ENCODE peak calls at places on chromosomes 4 and X, in eight cellular contexts. One of them, this sample, is unnamed.

GRCh38 chr4:14383652-14384051 is 618.6 kb upstream of the CPEB2 start:
- DNase-seq in activated CD8-positive, alpha-beta T cell treated with anti-CD3 and anti-CD28 coated beads, Interleukin-2, amount 10 ng/mL, durations not matched to agents 7 days and 5 days: no peak
- DNase-seq in cardiac muscle cell: no peak
- DNase-seq in thoracic aorta: no peak
- DNase-seq in stimulated activated CD8-positive, alpha-beta memory T cell treated with anti-CD3 and anti-CD28 coated beads, Interleukin-12 subunit alpha, Interleukin-12 subunit beta, amount 100 ng/mL, for 1 hour: no peak
- DNase-seq in astrocyte: no peak
- DNase-seq in immature natural killer cell: peak; percentile 15
- DNase-seq in NCI-H2081: no peak
- DNase-seq in this sample: no peak

GRCh38 chr4:118732591-118733330 is 47.6 kb downstream of the METTL14 start:
- DNase-seq in activated CD8-positive, alpha-beta T cell treated with anti-CD3 and anti-CD28 coated beads, Interleukin-2, amount 10 ng/mL, durations not matched to agents 7 days and 5 days: no peak
- DNase-seq in cardiac muscle cell: no peak
- DNase-seq in thoracic aorta: no peak
- DNase-seq in stimulated activated CD8-positive, alpha-beta memory T cell treated with anti-CD3 and anti-CD28 coated beads, Interleukin-12 subunit alpha, Interleukin-12 subunit beta, amount 100 ng/mL, for 1 hour: no peak
- DNase-seq in astrocyte: peak; percentile 49
- DNase-seq in immature natural killer cell: no peak
- DNase-seq in NCI-H2081: no peak
- DNase-seq in this sample: no peak

GRCh38 chrX:109393859-109394258 is 88.0 kb downstream of the GUCY2F start:
- DNase-seq in activated CD8-positive, alpha-beta T cell treated with anti-CD3 and anti-CD28 coated beads, Interleukin-2, amount 10 ng/mL, durations not matched to agents 7 days and 5 days: no peak
- DNase-seq in cardiac muscle cell: no peak
- DNase-seq in thoracic aorta: no peak
- DNase-seq in stimulated activated CD8-positive, alpha-beta memory T cell treated with anti-CD3 and anti-CD28 coated beads, Interleukin-12 subunit alpha, Interleukin-12 subunit beta, amount 100 ng/mL, for 1 hour: no peak
- DNase-seq in astrocyte: no peak
- DNase-seq in immature natural killer cell: no peak
- DNase-seq in NCI-H2081: no peak
- DNase-seq in this sample: no peak

GRCh38 chr4:16537926-16538325 is 311.7 kb upstream of the TAPT1 start:
- DNase-seq in activated CD8-positive, alpha-beta T cell treated with anti-CD3 and anti-CD28 coated beads, Interleukin-2, amount 10 ng/mL, durations not matched to agents 7 days and 5 days: no peak
- DNase-seq in cardiac muscle cell: no peak
- DNase-seq in thoracic aorta: no peak
- DNase-seq in stimulated activated CD8-positive, alpha-beta memory T cell treated with anti-CD3 and anti-CD28 coated beads, Interleukin-12 subunit alpha, Interleukin-12 subunit beta, amount 100 ng/mL, for 1 hour: no peak
- DNase-seq in astrocyte: no peak
- DNase-seq in immature natural killer cell: no peak
- DNase-seq in NCI-H2081: no peak
- DNase-seq in this sample: no peak

GRCh38 chrX:131792356-131792749 is 230.7 kb upstream of the STK26 start:
- DNase-seq in activated CD8-positive, alpha-beta T cell treated with anti-CD3 and anti-CD28 coated beads, Interleukin-2, amount 10 ng/mL, durations not matched to agents 7 days and 5 days: no peak
- DNase-seq in cardiac muscle cell: no peak
- DNase-seq in thoracic aorta: no peak
- DNase-seq in stimulated activated CD8-positive, alpha-beta memory T cell treated with anti-CD3 and anti-CD28 coated beads, Interleukin-12 subunit alpha, Interleukin-12 subunit beta, amount 100 ng/mL, for 1 hour: no peak
- DNase-seq in astrocyte: peak; percentile 75
- DNase-seq in immature natural killer cell: peak; percentile 87
- DNase-seq in NCI-H2081: peak; percentile 72
- DNase-seq in this sample: peak; percentile 87

GRCh38 chrX:118216488-118216887 is 99.9 kb upstream of the KLHL13 start:
- DNase-seq in activated CD8-positive, alpha-beta T cell treated with anti-CD3 and anti-CD28 coated beads, Interleukin-2, amount 10 ng/mL, durations not matched to agents 7 days and 5 days: no peak
- DNase-seq in cardiac muscle cell: peak; percentile 2
- DNase-seq in thoracic aorta: no peak
- DNase-seq in stimulated activated CD8-positive, alpha-beta memory T cell treated with anti-CD3 and anti-CD28 coated beads, Interleukin-12 subunit alpha, Interleukin-12 subunit beta, amount 100 ng/mL, for 1 hour: no peak
- DNase-seq in astrocyte: no peak
- DNase-seq in immature natural killer cell: no peak
- DNase-seq in NCI-H2081: peak; percentile 99
- DNase-seq in this sample: peak; percentile 83

GRCh38 chrX:112851161-112851779 is 10.6 kb upstream of the AMOT start:
- DNase-seq in activated CD8-positive, alpha-beta T cell treated with anti-CD3 and anti-CD28 coated beads, Interleukin-2, amount 10 ng/mL, durations not matched to agents 7 days and 5 days: peak; percentile 21
- DNase-seq in cardiac muscle cell: no peak
- DNase-seq in thoracic aorta: no peak
- DNase-seq in stimulated activated CD8-positive, alpha-beta memory T cell treated with anti-CD3 and anti-CD28 coated beads, Interleukin-12 subunit alpha, Interleukin-12 subunit beta, amount 100 ng/mL, for 1 hour: no peak
- DNase-seq in astrocyte: no peak
- DNase-seq in immature natural killer cell: peak; percentile 43
- DNase-seq in NCI-H2081: peak; percentile 21
- DNase-seq in this sample: no peak

GRCh38 chr4:53514509-53514908 is 76.8 kb downstream of the LNX1 start:
- DNase-seq in activated CD8-positive, alpha-beta T cell treated with anti-CD3 and anti-CD28 coated beads, Interleukin-2, amount 10 ng/mL, durations not matched to agents 7 days and 5 days: no peak
- DNase-seq in cardiac muscle cell: no peak
- DNase-seq in thoracic aorta: no peak
- DNase-seq in stimulated activated CD8-positive, alpha-beta memory T cell treated with anti-CD3 and anti-CD28 coated beads, Interleukin-12 subunit alpha, Interleukin-12 subunit beta, amount 100 ng/mL, for 1 hour: no peak
- DNase-seq in astrocyte: no peak
- DNase-seq in immature natural killer cell: no peak
- DNase-seq in NCI-H2081: no peak
- DNase-seq in this sample: no peak

GRCh38 chr4:94298725-94299252 is 43.8 kb downstream of the HPGDS start:
- DNase-seq in activated CD8-positive, alpha-beta T cell treated with anti-CD3 and anti-CD28 coated beads, Interleukin-2, amount 10 ng/mL, durations not matched to agents 7 days and 5 days: no peak
- DNase-seq in cardiac muscle cell: no peak
- DNase-seq in thoracic aorta: no peak
- DNase-seq in stimulated activated CD8-positive, alpha-beta memory T cell treated with anti-CD3 and anti-CD28 coated beads, Interleukin-12 subunit alpha, Interleukin-12 subunit beta, amount 100 ng/mL, for 1 hour: no peak
- DNase-seq in astrocyte: no peak
- DNase-seq in immature natural killer cell: no peak
- DNase-seq in NCI-H2081: no peak
- DNase-seq in this sample: no peak

GRCh38 chrX:18537068-18537467 is 111.7 kb downstream of the CDKL5 start:
- DNase-seq in activated CD8-positive, alpha-beta T cell treated with anti-CD3 and anti-CD28 coated beads, Interleukin-2, amount 10 ng/mL, durations not matched to agents 7 days and 5 days: no peak
- DNase-seq in cardiac muscle cell: no peak
- DNase-seq in thoracic aorta: no peak
- DNase-seq in stimulated activated CD8-positive, alpha-beta memory T cell treated with anti-CD3 and anti-CD28 coated beads, Interleukin-12 subunit alpha, Interleukin-12 subunit beta, amount 100 ng/mL, for 1 hour: no peak
- DNase-seq in astrocyte: no peak
- DNase-seq in immature natural killer cell: no peak
- DNase-seq in NCI-H2081: no peak
- DNase-seq in this sample: no peak

GRCh38 chr4:126431049-126431448 is 1116.3 kb downstream of the FAT4 start:
- DNase-seq in activated CD8-positive, alpha-beta T cell treated with anti-CD3 and anti-CD28 coated beads, Interleukin-2, amount 10 ng/mL, durations not matched to agents 7 days and 5 days: no peak
- DNase-seq in cardiac muscle cell: no peak
- DNase-seq in thoracic aorta: no peak
- DNase-seq in stimulated activated CD8-positive, alpha-beta memory T cell treated with anti-CD3 and anti-CD28 coated beads, Interleukin-12 subunit alpha, Interleukin-12 subunit beta, amount 100 ng/mL, for 1 hour: no peak
- DNase-seq in astrocyte: no peak
- DNase-seq in immature natural killer cell: no peak
- DNase-seq in NCI-H2081: no peak
- DNase-seq in this sample: no peak

GRCh38 chrX:15675490-15675921 is 10.9 kb upstream of the CLTRN start:
- DNase-seq in activated CD8-positive, alpha-beta T cell treated with anti-CD3 and anti-CD28 coated beads, Interleukin-2, amount 10 ng/mL, durations not matched to agents 7 days and 5 days: peak; percentile 81
- DNase-seq in cardiac muscle cell: peak; percentile 79
- DNase-seq in thoracic aorta: peak; percentile 27
- DNase-seq in stimulated activated CD8-positive, alpha-beta memory T cell treated with anti-CD3 and anti-CD28 coated beads, Interleukin-12 subunit alpha, Interleukin-12 subunit beta, amount 100 ng/mL, for 1 hour: peak; percentile 64
- DNase-seq in astrocyte: no peak
- DNase-seq in immature natural killer cell: no peak
- DNase-seq in NCI-H2081: peak; percentile 85
- DNase-seq in this sample: peak; percentile 64

GRCh38 chrX:47644557-47645091 is 5.7 kb downstream of the ELK1 start:
- DNase-seq in activated CD8-positive, alpha-beta T cell treated with anti-CD3 and anti-CD28 coated beads, Interleukin-2, amount 10 ng/mL, durations not matched to agents 7 days and 5 days: no peak
- DNase-seq in cardiac muscle cell: peak; percentile 61
- DNase-seq in thoracic aorta: no peak
- DNase-seq in stimulated activated CD8-positive, alpha-beta memory T cell treated with anti-CD3 and anti-CD28 coated beads, Interleukin-12 subunit alpha, Interleukin-12 subunit beta, amount 100 ng/mL, for 1 hour: no peak
- DNase-seq in astrocyte: no peak
- DNase-seq in immature natural killer cell: no peak
- DNase-seq in NCI-H2081: no peak
- DNase-seq in this sample: no peak

GRCh38 chrX:1102786-1103185 is 109.7 kb downstream of the CRLF2 start:
- DNase-seq in activated CD8-positive, alpha-beta T cell treated with anti-CD3 and anti-CD28 coated beads, Interleukin-2, amount 10 ng/mL, durations not matched to agents 7 days and 5 days: no peak
- DNase-seq in cardiac muscle cell: no peak
- DNase-seq in thoracic aorta: no peak
- DNase-seq in stimulated activated CD8-positive, alpha-beta memory T cell treated with anti-CD3 and anti-CD28 coated beads, Interleukin-12 subunit alpha, Interleukin-12 subunit beta, amount 100 ng/mL, for 1 hour: no peak
- DNase-seq in astrocyte: no peak
- DNase-seq in immature natural killer cell: no peak
- DNase-seq in NCI-H2081: no peak
- DNase-seq in this sample: no peak

GRCh38 chr4:18954538-18954937 is 933.0 kb upstream of the LCORL start:
- DNase-seq in activated CD8-positive, alpha-beta T cell treated with anti-CD3 and anti-CD28 coated beads, Interleukin-2, amount 10 ng/mL, durations not matched to agents 7 days and 5 days: no peak
- DNase-seq in cardiac muscle cell: no peak
- DNase-seq in thoracic aorta: no peak
- DNase-seq in stimulated activated CD8-positive, alpha-beta memory T cell treated with anti-CD3 and anti-CD28 coated beads, Interleukin-12 subunit alpha, Interleukin-12 subunit beta, amount 100 ng/mL, for 1 hour: no peak
- DNase-seq in astrocyte: no peak
- DNase-seq in immature natural killer cell: no peak
- DNase-seq in NCI-H2081: no peak
- DNase-seq in this sample: no peak

GRCh38 chr4:122914292-122914904 is 8.0 kb downstream of the NUDT6 start:
- DNase-seq in activated CD8-positive, alpha-beta T cell treated with anti-CD3 and anti-CD28 coated beads, Interleukin-2, amount 10 ng/mL, durations not matched to agents 7 days and 5 days: no peak
- DNase-seq in cardiac muscle cell: no peak
- DNase-seq in thoracic aorta: no peak
- DNase-seq in stimulated activated CD8-positive, alpha-beta memory T cell treated with anti-CD3 and anti-CD28 coated beads, Interleukin-12 subunit alpha, Interleukin-12 subunit beta, amount 100 ng/mL, for 1 hour: no peak
- DNase-seq in astrocyte: no peak
- DNase-seq in immature natural killer cell: no peak
- DNase-seq in NCI-H2081: peak; percentile 27
- DNase-seq in this sample: no peak

GRCh38 chr4:28469886-28470285 is 1609.2 kb downstream of the STIM2 start:
- DNase-seq in activated CD8-positive, alpha-beta T cell treated with anti-CD3 and anti-CD28 coated beads, Interleukin-2, amount 10 ng/mL, durations not matched to agents 7 days and 5 days: no peak
- DNase-seq in cardiac muscle cell: no peak
- DNase-seq in thoracic aorta: no peak
- DNase-seq in stimulated activated CD8-positive, alpha-beta memory T cell treated with anti-CD3 and anti-CD28 coated beads, Interleukin-12 subunit alpha, Interleukin-12 subunit beta, amount 100 ng/mL, for 1 hour: no peak
- DNase-seq in astrocyte: no peak
- DNase-seq in immature natural killer cell: no peak
- DNase-seq in NCI-H2081: no peak
- DNase-seq in this sample: no peak

GRCh38 chr4:184108006-184108501 is 109.6 kb downstream of the ENPP6 start:
- DNase-seq in activated CD8-positive, alpha-beta T cell treated with anti-CD3 and anti-CD28 coated beads, Interleukin-2, amount 10 ng/mL, durations not matched to agents 7 days and 5 days: no peak
- DNase-seq in cardiac muscle cell: no peak
- DNase-seq in thoracic aorta: no peak
- DNase-seq in stimulated activated CD8-positive, alpha-beta memory T cell treated with anti-CD3 and anti-CD28 coated beads, Interleukin-12 subunit alpha, Interleukin-12 subunit beta, amount 100 ng/mL, for 1 hour: no peak
- DNase-seq in astrocyte: no peak
- DNase-seq in immature natural killer cell: no peak
- DNase-seq in NCI-H2081: no peak
- DNase-seq in this sample: no peak

GRCh38 chrX:114162068-114162735 is 421.7 kb upstream of the HTR2C start:
- DNase-seq in activated CD8-positive, alpha-beta T cell treated with anti-CD3 and anti-CD28 coated beads, Interleukin-2, amount 10 ng/mL, durations not matched to agents 7 days and 5 days: no peak
- DNase-seq in cardiac muscle cell: peak; percentile 46
- DNase-seq in thoracic aorta: no peak
- DNase-seq in stimulated activated CD8-positive, alpha-beta memory T cell treated with anti-CD3 and anti-CD28 coated beads, Interleukin-12 subunit alpha, Interleukin-12 subunit beta, amount 100 ng/mL, for 1 hour: no peak
- DNase-seq in astrocyte: no peak
- DNase-seq in immature natural killer cell: no peak
- DNase-seq in NCI-H2081: no peak
- DNase-seq in this sample: no peak

GRCh38 chrX:15674514-15674898 is 9.9 kb upstream of the CLTRN start:
- DNase-seq in activated CD8-positive, alpha-beta T cell treated with anti-CD3 and anti-CD28 coated beads, Interleukin-2, amount 10 ng/mL, durations not matched to agents 7 days and 5 days: peak; percentile 87
- DNase-seq in cardiac muscle cell: peak; percentile 94
- DNase-seq in thoracic aorta: peak; percentile 76
- DNase-seq in stimulated activated CD8-positive, alpha-beta memory T cell treated with anti-CD3 and anti-CD28 coated beads, Interleukin-12 subunit alpha, Interleukin-12 subunit beta, amount 100 ng/mL, for 1 hour: peak; percentile 64
- DNase-seq in astrocyte: no peak
- DNase-seq in immature natural killer cell: peak; percentile 94
- DNase-seq in NCI-H2081: no peak
- DNase-seq in this sample: peak; percentile 82

GRCh38 chr4:106502106-106502699 is 133.6 kb upstream of the GIMD1 start:
- DNase-seq in activated CD8-positive, alpha-beta T cell treated with anti-CD3 and anti-CD28 coated beads, Interleukin-2, amount 10 ng/mL, durations not matched to agents 7 days and 5 days: peak; percentile 55
- DNase-seq in cardiac muscle cell: peak; percentile 77
- DNase-seq in thoracic aorta: no peak
- DNase-seq in stimulated activated CD8-positive, alpha-beta memory T cell treated with anti-CD3 and anti-CD28 coated beads, Interleukin-12 subunit alpha, Interleukin-12 subunit beta, amount 100 ng/mL, for 1 hour: no peak
- DNase-seq in astrocyte: peak; percentile 22
- DNase-seq in immature natural killer cell: no peak
- DNase-seq in NCI-H2081: peak; percentile 31
- DNase-seq in this sample: peak; percentile 0

GRCh38 chrX:87517571-87518141 is at the start of gene KLHL4:
- DNase-seq in activated CD8-positive, alpha-beta T cell treated with anti-CD3 and anti-CD28 coated beads, Interleukin-2, amount 10 ng/mL, durations not matched to agents 7 days and 5 days: no peak
- DNase-seq in cardiac muscle cell: peak; percentile 89
- DNase-seq in thoracic aorta: no peak
- DNase-seq in stimulated activated CD8-positive, alpha-beta memory T cell treated with anti-CD3 and anti-CD28 coated beads, Interleukin-12 subunit alpha, Interleukin-12 subunit beta, amount 100 ng/mL, for 1 hour: no peak
- DNase-seq in astrocyte: peak; percentile 96
- DNase-seq in immature natural killer cell: no peak
- DNase-seq in NCI-H2081: peak; percentile 72
- DNase-seq in this sample: no peak

This sample was measured in NCI-H1105.